ENCODE peak calls at places on chromosomes 2 and 18, in nine cellular contexts. One of them, this sample, is unnamed.

GRCh38 chr2:68230246-68231060 is 21.9 kb downstream of the PPP3R1 start:
- DNase-seq in H9: no peak
- DNase-seq in osteocyte: no peak
- DNase-seq in cardiac muscle cell: no peak
- DNase-seq in MCF 10A: no peak
- DNase-seq in esophagus squamous epithelium: no peak
- DNase-seq in progenitor cell of endocrine pancreas: no peak
- DNase-seq in hepatocyte: no peak
- DNase-seq in transverse colon: no peak
- DNase-seq in this sample: no peak

GRCh38 chr18:12656671-12657047 is 1.2 kb downstream of the SPIRE1 start:
- DNase-seq in H9: no peak
- DNase-seq in osteocyte: no peak
- DNase-seq in cardiac muscle cell: no peak
- DNase-seq in MCF 10A: no peak
- DNase-seq in esophagus squamous epithelium: no peak
- DNase-seq in progenitor cell of endocrine pancreas: no peak
- DNase-seq in hepatocyte: no peak
- DNase-seq in transverse colon: no peak
- DNase-seq in this sample: no peak

GRCh38 chr2:197985029-197985428 is 180.6 kb downstream of the PLCL1 start:
- DNase-seq in H9: no peak
- DNase-seq in osteocyte: no peak
- DNase-seq in cardiac muscle cell: no peak
- DNase-seq in MCF 10A: no peak
- DNase-seq in esophagus squamous epithelium: no peak
- DNase-seq in progenitor cell of endocrine pancreas: no peak
- DNase-seq in hepatocyte: no peak
- DNase-seq in transverse colon: no peak
- DNase-seq in this sample: no peak

GRCh38 chr2:150911766-150912280 is 349.8 kb downstream of the RBM43 start:
- DNase-seq in H9: peak
- DNase-seq in osteocyte: no peak
- DNase-seq in cardiac muscle cell: no peak
- DNase-seq in MCF 10A: peak
- DNase-seq in esophagus squamous epithelium: no peak
- DNase-seq in progenitor cell of endocrine pancreas: no peak
- DNase-seq in hepatocyte: peak
- DNase-seq in transverse colon: peak
- DNase-seq in this sample: no peak

GRCh38 chr2:240252191-240252871 is 111.9 kb upstream of the OTOS start:
- DNase-seq in H9: no peak
- DNase-seq in osteocyte: peak
- DNase-seq in cardiac muscle cell: no peak
- DNase-seq in MCF 10A: no peak
- DNase-seq in esophagus squamous epithelium: no peak
- DNase-seq in progenitor cell of endocrine pancreas: no peak
- DNase-seq in hepatocyte: no peak
- DNase-seq in transverse colon: no peak
- DNase-seq in this sample: no peak

GRCh38 chr2:163198007-163198406 is 359.4 kb upstream of the KCNH7 start:
- DNase-seq in H9: no peak
- DNase-seq in osteocyte: no peak
- DNase-seq in cardiac muscle cell: no peak
- DNase-seq in MCF 10A: no peak
- DNase-seq in esophagus squamous epithelium: no peak
- DNase-seq in progenitor cell of endocrine pancreas: no peak
- DNase-seq in hepatocyte: no peak
- DNase-seq in transverse colon: no peak
- DNase-seq in this sample: no peak

GRCh38 chr18:69085933-69086332 is 288.1 kb downstream of the CCDC102B start:
- DNase-seq in H9: no peak
- DNase-seq in osteocyte: no peak
- DNase-seq in cardiac muscle cell: no peak
- DNase-seq in MCF 10A: no peak
- DNase-seq in esophagus squamous epithelium: no peak
- DNase-seq in progenitor cell of endocrine pancreas: no peak
- DNase-seq in hepatocyte: no peak
- DNase-seq in transverse colon: no peak
- DNase-seq in this sample: no peak

GRCh38 chr2:158931577-158931976 is 36.9 kb upstream of the TANC1 start:
- DNase-seq in H9: no peak
- DNase-seq in osteocyte: no peak
- DNase-seq in cardiac muscle cell: no peak
- DNase-seq in MCF 10A: peak
- DNase-seq in esophagus squamous epithelium: no peak
- DNase-seq in progenitor cell of endocrine pancreas: no peak
- DNase-seq in hepatocyte: no peak
- DNase-seq in transverse colon: no peak
- DNase-seq in this sample: no peak

GRCh38 chr2:149143734-149144133 is 105.2 kb downstream of the LYPD6B start:
- DNase-seq in H9: no peak
- DNase-seq in osteocyte: no peak
- DNase-seq in cardiac muscle cell: no peak
- DNase-seq in MCF 10A: no peak
- DNase-seq in esophagus squamous epithelium: no peak
- DNase-seq in progenitor cell of endocrine pancreas: no peak
- DNase-seq in hepatocyte: no peak
- DNase-seq in transverse colon: no peak
- DNase-seq in this sample: no peak

GRCh38 chr2:170723446-170723958 is 8.4 kb downstream of the SP5 start:
- DNase-seq in H9: peak
- DNase-seq in osteocyte: peak
- DNase-seq in cardiac muscle cell: no peak
- DNase-seq in MCF 10A: no peak
- DNase-seq in esophagus squamous epithelium: no peak
- DNase-seq in progenitor cell of endocrine pancreas: no peak
- DNase-seq in hepatocyte: no peak
- DNase-seq in transverse colon: no peak
- DNase-seq in this sample: no peak

GRCh38 chr2:40303746-40304145 is 148.1 kb downstream of the SLC8A1 start:
- DNase-seq in H9: no peak
- DNase-seq in osteocyte: no peak
- DNase-seq in cardiac muscle cell: no peak
- DNase-seq in MCF 10A: no peak
- DNase-seq in esophagus squamous epithelium: no peak
- DNase-seq in progenitor cell of endocrine pancreas: no peak
- DNase-seq in hepatocyte: no peak
- DNase-seq in transverse colon: no peak
- DNase-seq in this sample: no peak

GRCh38 chr2:73366060-73366459 is 19.6 kb upstream of the ALMS1 start:
- DNase-seq in H9: no peak
- DNase-seq in osteocyte: no peak
- DNase-seq in cardiac muscle cell: no peak
- DNase-seq in MCF 10A: no peak
- DNase-seq in esophagus squamous epithelium: no peak
- DNase-seq in progenitor cell of endocrine pancreas: no peak
- DNase-seq in hepatocyte: no peak
- DNase-seq in transverse colon: no peak
- DNase-seq in this sample: no peak

GRCh38 chr2:187500585-187501359 is 52.7 kb upstream of the CALCRL start:
- DNase-seq in H9: peak
- DNase-seq in osteocyte: no peak
- DNase-seq in cardiac muscle cell: peak
- DNase-seq in MCF 10A: peak
- DNase-seq in esophagus squamous epithelium: no peak
- DNase-seq in progenitor cell of endocrine pancreas: no peak
- DNase-seq in hepatocyte: peak
- DNase-seq in transverse colon: no peak
- DNase-seq in this sample: no peak

GRCh38 chr2:166373951-166374350 is 1.8 kb downstream of the SCN9A start:
- DNase-seq in H9: no peak
- DNase-seq in osteocyte: no peak
- DNase-seq in cardiac muscle cell: peak
- DNase-seq in MCF 10A: peak
- DNase-seq in esophagus squamous epithelium: no peak
- DNase-seq in progenitor cell of endocrine pancreas: no peak
- DNase-seq in hepatocyte: peak
- DNase-seq in transverse colon: peak
- DNase-seq in this sample: no peak

GRCh38 chr2:68971591-68972231 is 2.7 kb upstream of the GKN1 start:
- DNase-seq in H9: no peak
- DNase-seq in osteocyte: no peak
- DNase-seq in cardiac muscle cell: no peak
- DNase-seq in MCF 10A: peak
- DNase-seq in esophagus squamous epithelium: no peak
- DNase-seq in progenitor cell of endocrine pancreas: no peak
- DNase-seq in hepatocyte: no peak
- DNase-seq in transverse colon: no peak
- DNase-seq in this sample: no peak

GRCh38 chr2:179338681-179339080 is 74.0 kb upstream of the SESTD1 start:
- DNase-seq in H9: no peak
- DNase-seq in osteocyte: no peak
- DNase-seq in cardiac muscle cell: no peak
- DNase-seq in MCF 10A: no peak
- DNase-seq in esophagus squamous epithelium: no peak
- DNase-seq in progenitor cell of endocrine pancreas: no peak
- DNase-seq in hepatocyte: no peak
- DNase-seq in transverse colon: no peak
- DNase-seq in this sample: no peak

GRCh38 chr2:168246072-168246482 is 1.3 kb downstream of the STK39 start:
- DNase-seq in H9: no peak
- DNase-seq in osteocyte: no peak
- DNase-seq in cardiac muscle cell: no peak
- DNase-seq in MCF 10A: no peak
- DNase-seq in esophagus squamous epithelium: no peak
- DNase-seq in progenitor cell of endocrine pancreas: no peak
- DNase-seq in hepatocyte: no peak
- DNase-seq in transverse colon: no peak
- DNase-seq in this sample: no peak

DNA sequence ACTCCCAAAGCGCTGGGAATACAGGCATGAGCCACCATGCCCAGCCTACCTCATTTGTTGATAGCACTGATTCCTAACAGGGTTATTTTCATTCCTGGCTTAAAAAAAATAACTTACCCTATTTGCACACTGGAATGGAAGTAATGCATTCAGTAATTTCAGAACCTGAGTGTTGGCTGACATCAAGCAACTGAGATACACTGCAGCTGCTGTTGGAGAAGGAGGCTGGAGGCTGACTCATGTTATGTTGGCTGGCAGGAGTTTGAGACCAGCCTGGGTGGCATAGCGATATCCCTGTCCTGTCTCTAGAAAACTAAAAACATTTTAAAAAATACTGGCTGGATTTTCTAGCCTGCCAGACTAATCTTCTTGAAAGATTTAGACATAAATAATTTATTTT is 385.1 kb upstream of the MEX3C start:
- DNase-seq in H9: no peak
- DNase-seq in osteocyte: no peak
- DNase-seq in cardiac muscle cell: no peak
- DNase-seq in MCF 10A: no peak
- DNase-seq in esophagus squamous epithelium: no peak
- DNase-seq in progenitor cell of endocrine pancreas: no peak
- DNase-seq in hepatocyte: no peak
- DNase-seq in transverse colon: no peak
- DNase-seq in this sample: no peak
- TF ChIP-seq CTCF in H9: no peak
- TF ChIP-seq CTCF in osteocyte: no peak
- TF ChIP-seq CTCF in cardiac muscle cell: no peak
- TF ChIP-seq CTCF in MCF 10A: no peak
- TF ChIP-seq CTCF in esophagus squamous epithelium: no peak
- TF ChIP-seq CTCF in progenitor cell of endocrine pancreas: no peak
- TF ChIP-seq CTCF in hepatocyte: no peak
- TF ChIP-seq CTCF in transverse colon: no peak
- TF ChIP-seq CTCF in this sample: no peak

GRCh38 chr18:43420091-43420490 is 142.8 kb upstream of the SYT4 start:
- DNase-seq in H9: no peak
- DNase-seq in osteocyte: no peak
- DNase-seq in cardiac muscle cell: no peak
- DNase-seq in MCF 10A: no peak
- DNase-seq in esophagus squamous epithelium: no peak
- DNase-seq in progenitor cell of endocrine pancreas: no peak
- DNase-seq in hepatocyte: no peak
- DNase-seq in transverse colon: no peak
- DNase-seq in this sample: no peak

GRCh38 chr18:43420950-43421349 is 143.7 kb upstream of the SYT4 start:
- DNase-seq in H9: peak
- DNase-seq in osteocyte: no peak
- DNase-seq in cardiac muscle cell: peak
- DNase-seq in MCF 10A: peak
- DNase-seq in esophagus squamous epithelium: no peak
- DNase-seq in progenitor cell of endocrine pancreas: no peak
- DNase-seq in hepatocyte: no peak
- DNase-seq in transverse colon: no peak
- DNase-seq in this sample: no peak

GRCh38 chr18:43422483-43422882 is 145.2 kb upstream of the SYT4 start:
- DNase-seq in H9: peak
- DNase-seq in osteocyte: no peak
- DNase-seq in cardiac muscle cell: peak
- DNase-seq in MCF 10A: peak
- DNase-seq in esophagus squamous epithelium: no peak
- DNase-seq in progenitor cell of endocrine pancreas: no peak
- DNase-seq in hepatocyte: peak
- DNase-seq in transverse colon: no peak
- DNase-seq in this sample: peak
- TF ChIP-seq CTCF in H9: peak
- TF ChIP-seq CTCF in osteocyte: no peak
- TF ChIP-seq CTCF in cardiac muscle cell: no peak
- TF ChIP-seq CTCF in MCF 10A: no peak
- TF ChIP-seq CTCF in esophagus squamous epithelium: no peak
- TF ChIP-seq CTCF in progenitor cell of endocrine pancreas: peak
- TF ChIP-seq CTCF in hepatocyte: peak
- TF ChIP-seq CTCF in transverse colon: no peak
- TF ChIP-seq CTCF in this sample: peak

DNA sequence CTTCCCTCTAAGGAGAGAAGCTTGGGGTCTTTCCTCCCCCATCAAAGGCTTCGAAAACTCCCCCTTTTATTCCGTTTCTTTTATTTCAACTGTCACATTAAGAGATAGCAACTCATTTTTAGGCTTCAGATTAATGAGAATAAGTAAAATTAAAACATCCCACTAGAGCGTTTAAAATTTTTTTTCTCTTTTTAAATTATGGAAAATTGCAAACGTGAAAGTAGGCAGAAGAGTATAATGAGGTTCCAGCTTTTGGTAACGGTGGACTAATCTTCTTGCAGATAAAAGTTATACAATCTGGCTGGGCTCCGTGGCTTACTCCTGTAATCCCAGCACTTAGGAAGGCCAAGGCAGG is 21.9 kb upstream of the RMP24 start:
- DNase-seq in H9: no peak
- DNase-seq in osteocyte: no peak
- DNase-seq in cardiac muscle cell: no peak
- DNase-seq in MCF 10A: no peak
- DNase-seq in esophagus squamous epithelium: no peak
- DNase-seq in progenitor cell of endocrine pancreas: no peak
- DNase-seq in hepatocyte: no peak
- DNase-seq in transverse colon: no peak
- DNase-seq in this sample: no peak
- TF ChIP-seq CTCF in H9: no peak
- TF ChIP-seq CTCF in osteocyte: no peak
- TF ChIP-seq CTCF in cardiac muscle cell: no peak
- TF ChIP-seq CTCF in MCF 10A: no peak
- TF ChIP-seq CTCF in esophagus squamous epithelium: no peak
- TF ChIP-seq CTCF in progenitor cell of endocrine pancreas: no peak
- TF ChIP-seq CTCF in hepatocyte: no peak
- TF ChIP-seq CTCF in transverse colon: no peak
- TF ChIP-seq CTCF in this sample: peak

DNA sequence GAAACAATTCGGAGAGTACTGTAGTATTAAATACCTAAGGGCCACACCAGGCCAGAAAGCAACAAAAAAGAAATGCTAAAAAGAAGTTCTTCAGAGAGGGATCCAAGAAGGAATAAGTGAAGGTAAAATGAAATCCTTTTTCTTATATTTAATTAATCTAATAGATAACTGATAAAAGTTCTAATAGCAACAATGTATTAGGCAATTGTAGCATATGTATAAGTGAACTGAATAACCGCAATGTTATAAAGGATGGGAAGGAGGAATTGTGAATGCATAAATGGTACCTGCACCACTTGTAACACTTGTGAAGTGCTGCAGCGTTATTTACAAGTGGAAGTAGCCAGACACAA is 21.8 kb downstream of the TMSB10 start:
- DNase-seq in H9: no peak
- DNase-seq in osteocyte: no peak
- DNase-seq in cardiac muscle cell: no peak
- DNase-seq in MCF 10A: no peak
- DNase-seq in esophagus squamous epithelium: no peak
- DNase-seq in progenitor cell of endocrine pancreas: no peak
- DNase-seq in hepatocyte: no peak
- DNase-seq in transverse colon: no peak
- DNase-seq in this sample: no peak
- TF ChIP-seq CTCF in H9: no peak
- TF ChIP-seq CTCF in osteocyte: no peak
- TF ChIP-seq CTCF in cardiac muscle cell: no peak
- TF ChIP-seq CTCF in MCF 10A: no peak
- TF ChIP-seq CTCF in esophagus squamous epithelium: no peak
- TF ChIP-seq CTCF in progenitor cell of endocrine pancreas: no peak
- TF ChIP-seq CTCF in hepatocyte: no peak
- TF ChIP-seq CTCF in transverse colon: no peak
- TF ChIP-seq CTCF in this sample: peak

This sample was measured in glutamatergic neuron.